ENCODE peak calls at places on chromosomes 2 and 18, in six cellular contexts. G, X, T, O, I and J are unnamed samples.
A peak's percentile ranks its signal among the peaks of the same experiment; 100 is the strongest.

GRCh38 chr18:11667578-11667977 is 21.5 kb upstream of the GNAL start:
- DNase-seq in T (no peak), I (no peak), O (no peak), G (no peak), X (peak; percentile 25), J (no peak)

GRCh38 chr2:239871481-239872435 is 153.4 kb downstream of the NDUFA10 start:
- DNase-seq in X (peak; percentile 42), O (no peak), G (no peak), T (no peak), I (no peak), J (no peak)

GRCh38 chr2:102094917-102095316 is 47.6 kb upstream of the IL1R1 start:
- DNase-seq in X (no peak), I (peak; percentile 41), T (peak; percentile 86), O (no peak), G (no peak), J (no peak)

GRCh38 chr2:219656523-219656922 is 29.1 kb downstream of the SLC4A3 start:
- DNase-seq in O (no peak), X (no peak), I (no peak), G (no peak), T (no peak), J (no peak)

GRCh38 chr2:113137827-113138226 is 10.4 kb downstream of the IL1RN start:
- DNase-seq in I (no peak), O (no peak), G (no peak), T (no peak), X (no peak), J (no peak)

GRCh38 chr2:137190411-137191190 is 425.3 kb downstream of the THSD7B start:
- DNase-seq in G (no peak), X (no peak), T (no peak), I (no peak), O (peak; percentile 23), J (no peak)

GRCh38 chr2:233519787-233520611 is 46.6 kb downstream of the USP40 start:
- DNase-seq in T (no peak), G (no peak), X (no peak), I (no peak), O (no peak), J (no peak)

GRCh38 chr2:88880441-88880953 is 189.0 kb downstream of the RPIA start:
- DNase-seq in I (peak; percentile 43), G (peak; percentile 11), T (peak; percentile 13), X (no peak), O (no peak), J (no peak)

GRCh38 chr2:142868281-142868762 is 9.1 kb upstream of the KYNU start:
- DNase-seq in X (peak; percentile 84), T (no peak), I (no peak), O (peak; percentile 42), G (no peak), J (peak; percentile 87)

GRCh38 chr2:86482034-86482433 is 40.9 kb downstream of the KDM3A start:
- DNase-seq in G (no peak), O (no peak), T (no peak), X (no peak), I (no peak), J (no peak)

GRCh38 chr2:227406177-227407031 is 18.7 kb upstream of the SCYGR1 start:
- DNase-seq in T (peak; percentile 93), I (peak; percentile 94), X (no peak), O (peak; percentile 20), G (peak; percentile 85), J (peak; percentile 57)

GRCh38 chr2:118119158-118119715 is 31.0 kb downstream of the INSIG2 start:
- DNase-seq in O (no peak), T (no peak), X (no peak), G (no peak), I (no peak), J (no peak)

GRCh38 chr18:74745658-74746403 is 148.2 kb downstream of the ZNF407 start:
- DNase-seq in X (no peak), G (no peak), I (peak; percentile 40), T (peak; percentile 6), O (no peak), J (no peak)

GRCh38 chr2:148814143-148814852 is 60.7 kb upstream of the KIF5C start:
- DNase-seq in G (no peak), I (no peak), O (no peak), X (no peak), T (no peak), J (no peak)

GRCh38 chr2:24756789-24757188 is 36.4 kb downstream of the PTRHD1 start:
- DNase-seq in G (no peak), I (no peak), O (no peak), T (no peak), X (no peak), J (no peak)

GRCh38 chr18:9237982-9238381 is 96.6 kb upstream of the TWSG1 start:
- DNase-seq in X (no peak), T (no peak), I (no peak), G (no peak), O (no peak), J (no peak)

GRCh38 chr2:225466891-225467604 is 67.5 kb downstream of the NYAP2 start:
- DNase-seq in O (no peak), T (no peak), I (no peak), X (no peak), G (no peak), J (no peak)

GRCh38 chr2:213429516-213429915 is 145.3 kb downstream of the SPAG16 start:
- DNase-seq in T (no peak), X (no peak), O (no peak), G (no peak), I (no peak), J (no peak)

GRCh38 chr18:7568426-7568825 is 1.3 kb downstream of the PTPRM start:
- DNase-seq in I (no peak), G (peak; percentile 77), T (peak; percentile 66), X (peak; percentile 80), O (peak; percentile 56), J (peak; percentile 39)

GRCh38 chr2:211333377-211333776 is 777.0 kb downstream of the CPS1 start:
- DNase-seq in G (no peak), T (no peak), O (no peak), X (no peak), I (no peak), J (no peak)

GRCh38 chr2:42977236-42978174 is 185.1 kb upstream of the HAAO start:
- DNase-seq in O (no peak), X (peak; percentile 41), I (no peak), G (no peak), T (no peak), J (no peak)

GRCh38 chr2:200703132-200703925 is 108.4 kb upstream of the BZW1 start:
- DNase-seq in O (no peak), I (peak; percentile 68), G (peak; percentile 69), X (no peak), T (peak; percentile 71), J (no peak)

GRCh38 chr2:128514555-128514955 is 195.9 kb upstream of the HS6ST1 start:
- DNase-seq in O (no peak), I (no peak), T (no peak), X (peak; percentile 44), G (no peak), J (no peak)

GRCh38 chr2:172471168-172471567 is 43.8 kb downstream of the ITGA6 start:
- DNase-seq in I (no peak), G (no peak), X (no peak), T (no peak), O (no peak), J (no peak)

GRCh38 chr2:79219383-79219988 is 59.9 kb upstream of the REG3A start:
- DNase-seq in I (no peak), X (no peak), O (no peak), G (peak; percentile 74), T (peak; percentile 73), J (no peak)

GRCh38 chr18:32025744-32026143 is 7.1 kb downstream of the RNF125 start:
- DNase-seq in T (no peak), I (no peak), X (no peak), G (no peak), O (no peak), J (no peak)
- H3K4me1 ChIP-seq in T (peaks cover 8% of the 10 kb centered on the region), I (no peaks in the 10 kb centered on the region), X (no peaks in the 10 kb centered on the region), G (peaks cover 8% of the 10 kb centered on the region), O (no peaks in the 10 kb centered on the region), J (no peaks in the 10 kb centered on the region)

DNA sequence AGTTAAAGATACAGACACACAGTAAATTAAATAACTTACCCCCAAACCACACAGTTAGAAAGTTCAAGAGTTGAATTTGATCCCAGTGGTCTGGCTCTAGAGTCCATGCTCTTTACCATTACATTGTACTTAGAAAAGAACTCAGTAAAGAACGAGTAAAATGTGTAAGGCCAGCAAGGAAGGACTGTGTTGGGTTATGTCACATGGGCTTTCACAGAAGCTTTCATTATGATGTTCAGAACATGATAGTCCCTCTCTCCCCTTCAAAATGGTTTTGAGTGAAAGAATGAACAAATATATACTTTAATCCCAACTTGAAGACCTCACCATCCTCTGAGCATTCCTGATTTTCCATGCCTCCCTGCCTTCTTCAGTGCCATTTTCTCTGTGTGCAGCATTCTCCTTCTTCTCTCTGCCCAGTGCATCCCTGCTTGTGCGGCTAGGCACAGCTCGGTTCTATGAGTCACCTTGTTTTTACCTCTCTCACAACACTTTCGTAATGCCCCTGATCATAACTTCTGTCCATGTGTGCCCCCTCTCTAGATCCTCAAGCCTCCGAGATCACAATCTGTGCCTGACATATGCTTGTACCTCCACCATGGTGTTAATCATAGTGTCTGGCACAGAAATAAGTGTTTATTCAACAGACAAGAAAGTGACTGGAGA is 22.0 kb downstream of the RASGRP3 start:
- DNase-seq in I (no peak), T (no peak), O (no peak), G (no peak), X (no peak), J (no peak)
- H3K27ac ChIP-seq in I (no peak overlapping the region), T (no peak overlapping the region), O (no peak overlapping the region), G (no peak overlapping the region), X (no peak overlapping the region), J (no peak overlapping the region)

GRCh38 chr2:217901400-217901799 is 101.4 kb downstream of the TNS1 start:
- DNase-seq in T (no peak), G (no peak), O (no peak), I (no peak), X (no peak), J (no peak)

GRCh38 chr2:217900010-217900779 is 102.6 kb downstream of the TNS1 start:
- DNase-seq in T (peak; percentile 40), X (peak; percentile 80), G (no peak), I (no peak), O (no peak), J (no peak)

GRCh38 chr2:217901826-217902225 is 101.0 kb downstream of the TNS1 start:
- DNase-seq in G (no peak), I (no peak), T (peak; percentile 48), X (no peak), O (no peak), J (no peak)

GRCh38 chr2:217899231-217900009 is 103.4 kb downstream of the TNS1 start:
- DNase-seq in X (peak; percentile 90), G (peak; percentile 80), O (peak; percentile 68), T (peak; percentile 89), I (peak; percentile 27), J (peak; percentile 80)

DNA sequence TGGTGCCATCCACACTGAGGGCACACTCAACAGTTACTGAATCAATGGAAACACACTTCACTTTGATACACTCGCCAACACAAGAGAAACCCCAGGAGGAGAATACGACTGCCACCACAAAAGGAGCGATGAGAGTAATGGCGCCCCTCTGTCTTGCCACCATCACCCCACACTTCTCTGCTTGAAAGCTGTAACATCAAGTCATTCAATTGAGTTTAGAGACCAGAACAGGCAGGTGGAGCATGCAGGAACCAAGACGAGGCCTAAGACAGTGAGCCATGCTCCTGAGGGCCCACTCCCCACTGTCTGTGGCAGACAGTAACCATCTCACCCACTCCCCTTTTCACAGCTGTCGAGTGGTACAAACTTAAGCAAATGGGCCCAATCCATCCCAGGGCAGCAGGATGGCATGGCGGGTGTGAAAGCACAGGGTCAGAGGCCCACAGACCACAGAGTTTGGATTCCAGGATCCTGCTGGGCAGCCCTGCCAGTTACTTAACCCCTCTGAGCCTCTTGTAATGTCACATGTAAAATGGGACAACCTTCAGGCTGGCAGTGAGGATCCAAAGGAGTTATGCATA is 101.9 kb downstream of the TNS1 start:
- DNase-seq in I (no peak), X (no peak), O (no peak), G (no peak), T (no peak), J (no peak)
- H3K4me1 ChIP-seq in I (peaks cover 7% of the 10 kb centered on the region), X (peaks cover 89% of the 10 kb centered on the region), O (peaks cover 91% of the 10 kb centered on the region), G (peaks cover 6% of the 10 kb centered on the region), T (peaks cover 49% of the 10 kb centered on the region), J (peaks cover 74% of the 10 kb centered on the region)

GRCh38 chr2:217954469-217954868 is 48.3 kb downstream of the TNS1 start:
- DNase-seq in G (no peak), I (no peak), T (no peak), O (peak; percentile 63), X (peak; percentile 69), J (no peak)
- H3K27ac ChIP-seq in G (no peak overlapping the region), I (no peak overlapping the region), T (no peak overlapping the region), O (peak overlapping the region; percentile 68), X (peak overlapping the region; percentile 81), J (peak overlapping the region; percentile 22)